ENCODE peak calls at places on chromosome 18, in seven cellular contexts. One of them, this sample, is unnamed.

GRCh38 chr18:76686737-76687231 is 135.6 kb upstream of the ZNF236 start:
- DNase-seq in mammary epithelial cell: peak
- DNase-seq in colonic mucosa: peak
- DNase-seq in fibroblast of pulmonary artery: peak
- DNase-seq in dorsolateral prefrontal cortex: no peak
- DNase-seq in body of pancreas: peak
- DNase-seq in astrocyte: peak
- DNase-seq in this sample: peak

GRCh38 chr18:75205760-75206109 is 3.2 kb downstream of the PTGR3 start:
- DNase-seq in mammary epithelial cell: no peak
- DNase-seq in colonic mucosa: no peak
- DNase-seq in fibroblast of pulmonary artery: no peak
- DNase-seq in dorsolateral prefrontal cortex: no peak
- DNase-seq in body of pancreas: no peak
- DNase-seq in astrocyte: no peak
- DNase-seq in this sample: no peak

GRCh38 chr18:14747513-14748474 is at the start of gene ANKRD30B:
- DNase-seq in mammary epithelial cell: no peak
- DNase-seq in colonic mucosa: no peak
- DNase-seq in fibroblast of pulmonary artery: no peak
- DNase-seq in dorsolateral prefrontal cortex: peak
- DNase-seq in body of pancreas: peak
- DNase-seq in astrocyte: no peak
- DNase-seq in this sample: no peak

GRCh38 chr18:28132084-28132483 is 44.8 kb downstream of the CDH2 start:
- DNase-seq in mammary epithelial cell: no peak
- DNase-seq in colonic mucosa: no peak
- DNase-seq in fibroblast of pulmonary artery: peak
- DNase-seq in dorsolateral prefrontal cortex: no peak
- DNase-seq in body of pancreas: no peak
- DNase-seq in astrocyte: no peak
- DNase-seq in this sample: no peak

GRCh38 chr18:37393221-37393828 is 172.3 kb downstream of the CELF4 start:
- DNase-seq in mammary epithelial cell: no peak
- DNase-seq in colonic mucosa: no peak
- DNase-seq in fibroblast of pulmonary artery: no peak
- DNase-seq in dorsolateral prefrontal cortex: peak
- DNase-seq in body of pancreas: peak
- DNase-seq in astrocyte: no peak
- DNase-seq in this sample: no peak

GRCh38 chr18:53458944-53459580 is 765.4 kb downstream of the MBD2 start:
- DNase-seq in mammary epithelial cell: no peak
- DNase-seq in colonic mucosa: no peak
- DNase-seq in fibroblast of pulmonary artery: peak
- DNase-seq in dorsolateral prefrontal cortex: no peak
- DNase-seq in body of pancreas: no peak
- DNase-seq in astrocyte: peak
- DNase-seq in this sample: peak

GRCh38 chr18:35026407-35027061 is 14.7 kb upstream of the MAPRE2 start:
- DNase-seq in mammary epithelial cell: no peak
- DNase-seq in colonic mucosa: no peak
- DNase-seq in fibroblast of pulmonary artery: no peak
- DNase-seq in dorsolateral prefrontal cortex: no peak
- DNase-seq in body of pancreas: no peak
- DNase-seq in astrocyte: no peak
- DNase-seq in this sample: no peak

GRCh38 chr18:39318462-39318861 is 1752.9 kb upstream of the CELF4 start:
- DNase-seq in mammary epithelial cell: no peak
- DNase-seq in colonic mucosa: no peak
- DNase-seq in fibroblast of pulmonary artery: no peak
- DNase-seq in dorsolateral prefrontal cortex: no peak
- DNase-seq in body of pancreas: no peak
- DNase-seq in astrocyte: no peak
- DNase-seq in this sample: no peak

GRCh38 chr18:21115519-21116411 is 4.2 kb upstream of the ROCK1 start:
- DNase-seq in mammary epithelial cell: no peak
- DNase-seq in colonic mucosa: no peak
- DNase-seq in fibroblast of pulmonary artery: peak
- DNase-seq in dorsolateral prefrontal cortex: no peak
- DNase-seq in body of pancreas: no peak
- DNase-seq in astrocyte: peak
- DNase-seq in this sample: peak

GRCh38 chr18:43396266-43396665 is 119.0 kb upstream of the SYT4 start:
- DNase-seq in mammary epithelial cell: no peak
- DNase-seq in colonic mucosa: no peak
- DNase-seq in fibroblast of pulmonary artery: peak
- DNase-seq in dorsolateral prefrontal cortex: no peak
- DNase-seq in body of pancreas: no peak
- DNase-seq in astrocyte: no peak
- DNase-seq in this sample: peak

GRCh38 chr18:44715245-44715644 is 34.6 kb downstream of the SETBP1 start:
- DNase-seq in mammary epithelial cell: peak
- DNase-seq in colonic mucosa: no peak
- DNase-seq in fibroblast of pulmonary artery: peak
- DNase-seq in dorsolateral prefrontal cortex: no peak
- DNase-seq in body of pancreas: no peak
- DNase-seq in astrocyte: peak
- DNase-seq in this sample: no peak

GRCh38 chr18:55318864-55319516 is 269.0 kb downstream of the TCF4 start:
- DNase-seq in mammary epithelial cell: no peak
- DNase-seq in colonic mucosa: no peak
- DNase-seq in fibroblast of pulmonary artery: peak
- DNase-seq in dorsolateral prefrontal cortex: no peak
- DNase-seq in body of pancreas: no peak
- DNase-seq in astrocyte: peak
- DNase-seq in this sample: peak

GRCh38 chr18:48991299-48992055 is 40.7 kb upstream of the SMAD7 start:
- DNase-seq in mammary epithelial cell: peak
- DNase-seq in colonic mucosa: no peak
- DNase-seq in fibroblast of pulmonary artery: no peak
- DNase-seq in dorsolateral prefrontal cortex: no peak
- DNase-seq in body of pancreas: no peak
- DNase-seq in astrocyte: no peak
- DNase-seq in this sample: no peak

DNA sequence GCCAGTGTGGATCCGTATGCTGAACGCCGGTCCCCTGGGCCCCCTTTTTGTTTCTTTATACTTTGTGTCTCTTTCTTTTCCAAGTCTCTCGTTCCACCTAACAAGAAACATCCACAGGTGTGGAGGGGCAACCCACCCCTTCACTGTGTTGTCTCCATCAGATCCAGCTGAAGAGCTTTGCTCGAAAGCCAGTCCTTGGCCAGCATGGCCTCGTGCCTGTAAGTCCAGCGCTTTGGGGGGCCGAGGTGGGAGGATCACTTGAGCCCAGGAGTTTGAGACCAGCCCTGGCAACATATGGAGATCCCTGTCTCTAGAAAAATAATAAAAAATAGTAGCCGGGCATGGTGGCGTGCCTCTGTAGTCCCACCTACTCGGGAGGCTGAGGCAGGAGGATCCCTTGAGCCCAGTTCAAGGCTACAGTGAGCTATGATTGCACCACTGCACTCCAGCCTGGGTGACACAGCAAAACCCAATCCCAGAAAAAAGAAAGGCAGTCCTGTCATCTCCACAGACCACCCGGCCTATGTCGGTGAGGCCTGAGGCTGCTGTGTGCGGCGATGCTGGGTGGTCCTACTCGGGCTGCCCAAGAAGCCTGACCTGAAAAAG is 3.4 kb upstream of the HSBP1L1 start:
- DNase-seq in mammary epithelial cell: no peak
- DNase-seq in colonic mucosa: no peak
- DNase-seq in fibroblast of pulmonary artery: no peak
- DNase-seq in dorsolateral prefrontal cortex: no peak
- DNase-seq in body of pancreas: no peak
- DNase-seq in astrocyte: no peak
- DNase-seq in this sample: no peak
- H3K4me3 ChIP-seq in mammary epithelial cell: no peak
- H3K4me3 ChIP-seq in colonic mucosa: no peak
- H3K4me3 ChIP-seq in fibroblast of pulmonary artery: no peak
- H3K4me3 ChIP-seq in dorsolateral prefrontal cortex: no peak
- H3K4me3 ChIP-seq in body of pancreas: no peak
- H3K4me3 ChIP-seq in astrocyte: no peak
- H3K4me3 ChIP-seq in this sample: no peak

GRCh38 chr18:46471809-46472498 is 185.1 kb downstream of the LOXHD1 start:
- DNase-seq in mammary epithelial cell: no peak
- DNase-seq in colonic mucosa: no peak
- DNase-seq in fibroblast of pulmonary artery: no peak
- DNase-seq in dorsolateral prefrontal cortex: no peak
- DNase-seq in body of pancreas: no peak
- DNase-seq in astrocyte: no peak
- DNase-seq in this sample: no peak

GRCh38 chr18:46468431-46469180 is 188.4 kb downstream of the LOXHD1 start:
- DNase-seq in mammary epithelial cell: no peak
- DNase-seq in colonic mucosa: no peak
- DNase-seq in fibroblast of pulmonary artery: no peak
- DNase-seq in dorsolateral prefrontal cortex: no peak
- DNase-seq in body of pancreas: no peak
- DNase-seq in astrocyte: no peak
- DNase-seq in this sample: no peak

GRCh38 chr18:46466236-46467160 is 190.5 kb downstream of the LOXHD1 start:
- DNase-seq in mammary epithelial cell: no peak
- DNase-seq in colonic mucosa: no peak
- DNase-seq in fibroblast of pulmonary artery: no peak
- DNase-seq in dorsolateral prefrontal cortex: no peak
- DNase-seq in body of pancreas: no peak
- DNase-seq in astrocyte: no peak
- DNase-seq in this sample: no peak

GRCh38 chr18:46470714-46471113 is 186.3 kb downstream of the LOXHD1 start:
- DNase-seq in mammary epithelial cell: no peak
- DNase-seq in colonic mucosa: no peak
- DNase-seq in fibroblast of pulmonary artery: no peak
- DNase-seq in dorsolateral prefrontal cortex: no peak
- DNase-seq in body of pancreas: no peak
- DNase-seq in astrocyte: no peak
- DNase-seq in this sample: no peak

GRCh38 chr18:46469186-46469915 is 187.7 kb downstream of the LOXHD1 start:
- DNase-seq in mammary epithelial cell: no peak
- DNase-seq in colonic mucosa: no peak
- DNase-seq in fibroblast of pulmonary artery: no peak
- DNase-seq in dorsolateral prefrontal cortex: no peak
- DNase-seq in body of pancreas: no peak
- DNase-seq in astrocyte: peak
- DNase-seq in this sample: peak
- TF ChIP-seq CTCF in mammary epithelial cell: no peak
- TF ChIP-seq CTCF in colonic mucosa: no peak
- TF ChIP-seq CTCF in fibroblast of pulmonary artery: no peak
- TF ChIP-seq CTCF in dorsolateral prefrontal cortex: no peak
- TF ChIP-seq CTCF in body of pancreas: no peak
- TF ChIP-seq CTCF in astrocyte: no peak
- TF ChIP-seq CTCF in this sample: no peak

GRCh38 chr18:57122906-57123510 is 23.9 kb upstream of the BOD1L2 start:
- DNase-seq in mammary epithelial cell: no peak
- DNase-seq in colonic mucosa: no peak
- DNase-seq in fibroblast of pulmonary artery: no peak
- DNase-seq in dorsolateral prefrontal cortex: no peak
- DNase-seq in body of pancreas: no peak
- DNase-seq in astrocyte: no peak
- DNase-seq in this sample: no peak

GRCh38 chr18:57116598-57117132 is 30.2 kb upstream of the BOD1L2 start:
- DNase-seq in mammary epithelial cell: no peak
- DNase-seq in colonic mucosa: no peak
- DNase-seq in fibroblast of pulmonary artery: no peak
- DNase-seq in dorsolateral prefrontal cortex: no peak
- DNase-seq in body of pancreas: no peak
- DNase-seq in astrocyte: no peak
- DNase-seq in this sample: no peak

GRCh38 chr18:57125627-57126026 is 21.3 kb upstream of the BOD1L2 start:
- DNase-seq in mammary epithelial cell: no peak
- DNase-seq in colonic mucosa: no peak
- DNase-seq in fibroblast of pulmonary artery: no peak
- DNase-seq in dorsolateral prefrontal cortex: no peak
- DNase-seq in body of pancreas: no peak
- DNase-seq in astrocyte: no peak
- DNase-seq in this sample: no peak

GRCh38 chr18:57121542-57122112 is 25.3 kb upstream of the BOD1L2 start:
- DNase-seq in mammary epithelial cell: no peak
- DNase-seq in colonic mucosa: no peak
- DNase-seq in fibroblast of pulmonary artery: no peak
- DNase-seq in dorsolateral prefrontal cortex: no peak
- DNase-seq in body of pancreas: no peak
- DNase-seq in astrocyte: no peak
- DNase-seq in this sample: no peak
- H3K4me3 ChIP-seq in mammary epithelial cell: no peak
- H3K4me3 ChIP-seq in colonic mucosa: no peak
- H3K4me3 ChIP-seq in fibroblast of pulmonary artery: no peak
- H3K4me3 ChIP-seq in dorsolateral prefrontal cortex: no peak
- H3K4me3 ChIP-seq in body of pancreas: no peak
- H3K4me3 ChIP-seq in astrocyte: no peak
- H3K4me3 ChIP-seq in this sample: no peak

DNA sequence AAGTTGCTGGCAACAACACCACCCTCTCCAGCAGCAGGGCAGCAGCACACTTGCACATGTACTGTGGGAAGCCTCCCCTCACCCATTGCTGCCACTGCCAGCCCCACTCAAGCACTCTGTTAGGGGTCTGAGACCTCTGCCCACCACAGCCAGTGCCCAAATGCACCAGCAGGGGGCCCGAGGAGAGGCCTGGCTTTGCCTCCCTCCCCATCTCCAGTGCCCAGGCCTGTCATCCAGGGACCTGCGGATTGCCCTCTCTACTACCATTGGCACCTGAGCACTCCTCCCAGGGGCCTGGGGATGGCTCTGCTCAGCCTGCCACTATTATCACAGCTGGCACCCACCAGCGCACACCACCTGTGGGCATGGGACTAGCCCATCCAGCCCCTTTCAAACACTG is 175.7 kb downstream of the PMAIP1 start:
- DNase-seq in mammary epithelial cell: no peak
- DNase-seq in colonic mucosa: no peak
- DNase-seq in fibroblast of pulmonary artery: no peak
- DNase-seq in dorsolateral prefrontal cortex: no peak
- DNase-seq in body of pancreas: no peak
- DNase-seq in astrocyte: no peak
- DNase-seq in this sample: no peak
- TF ChIP-seq CTCF in mammary epithelial cell: no peak
- TF ChIP-seq CTCF in colonic mucosa: no peak
- TF ChIP-seq CTCF in fibroblast of pulmonary artery: no peak
- TF ChIP-seq CTCF in dorsolateral prefrontal cortex: no peak
- TF ChIP-seq CTCF in body of pancreas: no peak
- TF ChIP-seq CTCF in astrocyte: no peak
- TF ChIP-seq CTCF in this sample: no peak

GRCh38 chr18:69894467-69894866 is 53.2 kb downstream of the CD226 start:
- DNase-seq in mammary epithelial cell: no peak
- DNase-seq in colonic mucosa: no peak
- DNase-seq in fibroblast of pulmonary artery: no peak
- DNase-seq in dorsolateral prefrontal cortex: no peak
- DNase-seq in body of pancreas: no peak
- DNase-seq in astrocyte: no peak
- DNase-seq in this sample: no peak

GRCh38 chr18:69900941-69901340 is 46.7 kb downstream of the CD226 start:
- DNase-seq in mammary epithelial cell: no peak
- DNase-seq in colonic mucosa: no peak
- DNase-seq in fibroblast of pulmonary artery: no peak
- DNase-seq in dorsolateral prefrontal cortex: no peak
- DNase-seq in body of pancreas: no peak
- DNase-seq in astrocyte: no peak
- DNase-seq in this sample: no peak

GRCh38 chr18:69895081-69896047 is 52.3 kb downstream of the CD226 start:
- DNase-seq in mammary epithelial cell: no peak
- DNase-seq in colonic mucosa: no peak
- DNase-seq in fibroblast of pulmonary artery: no peak
- DNase-seq in dorsolateral prefrontal cortex: no peak
- DNase-seq in body of pancreas: no peak
- DNase-seq in astrocyte: no peak
- DNase-seq in this sample: no peak

GRCh38 chr18:69897397-69898108 is 50.1 kb downstream of the CD226 start:
- DNase-seq in mammary epithelial cell: no peak
- DNase-seq in colonic mucosa: no peak
- DNase-seq in fibroblast of pulmonary artery: no peak
- DNase-seq in dorsolateral prefrontal cortex: no peak
- DNase-seq in body of pancreas: no peak
- DNase-seq in astrocyte: no peak
- DNase-seq in this sample: no peak

GRCh38 chr18:69898241-69898861 is 49.3 kb downstream of the CD226 start:
- DNase-seq in mammary epithelial cell: no peak
- DNase-seq in colonic mucosa: no peak
- DNase-seq in fibroblast of pulmonary artery: no peak
- DNase-seq in dorsolateral prefrontal cortex: no peak
- DNase-seq in body of pancreas: no peak
- DNase-seq in astrocyte: peak
- DNase-seq in this sample: peak
- H3K4me3 ChIP-seq in mammary epithelial cell: no peak
- H3K4me3 ChIP-seq in colonic mucosa: no peak
- H3K4me3 ChIP-seq in fibroblast of pulmonary artery: no peak
- H3K4me3 ChIP-seq in dorsolateral prefrontal cortex: no peak
- H3K4me3 ChIP-seq in body of pancreas: no peak
- H3K4me3 ChIP-seq in astrocyte: no peak
- H3K4me3 ChIP-seq in this sample: no peak